ENCODE peak calls at places on chromosomes 7 and 10, in nine cellular contexts. K, T, B, V, I, Q, X, G and O are unnamed samples.

GRCh38 chr10:119207367-119207668 is at the start of gene GRK5:
- DNase-seq in T (peak), K (peak), Q (peak), V (peak), X (peak), I (peak), B (peak), G (peak), O (peak)

GRCh38 chr7:128755816-128756476 is 16.8 kb downstream of the CALU start:
- DNase-seq in V (no peak), B (no peak), G (peak), Q (no peak), I (no peak), X (no peak), K (no peak), T (no peak), O (peak)

GRCh38 chr10:23294638-23295247 is 49.9 kb downstream of the C10orf67 start:
- DNase-seq in K (no peak), B (no peak), G (no peak), Q (no peak), V (no peak), I (no peak), X (no peak), T (no peak), O (no peak)

GRCh38 chr7:40572810-40573470 is 438.1 kb downstream of the SUGCT start:
- DNase-seq in G (no peak), I (no peak), K (no peak), T (no peak), V (no peak), Q (no peak), X (no peak), B (no peak), O (no peak)

GRCh38 chr10:117667831-117668230 is 125.3 kb downstream of the EMX2 start:
- DNase-seq in I (no peak), X (no peak), Q (no peak), V (no peak), B (no peak), K (no peak), T (no peak), G (no peak), O (no peak)

GRCh38 chr10:26448706-26449435 is 10.7 kb downstream of the APBB1IP start:
- DNase-seq in X (no peak), T (no peak), G (no peak), I (no peak), K (no peak), B (peak), V (no peak), Q (no peak), O (no peak)

GRCh38 chr7:15783971-15784693 is 97.6 kb upstream of the MEOX2 start:
- DNase-seq in X (no peak), B (no peak), I (no peak), T (no peak), V (no peak), K (no peak), Q (no peak), G (no peak), O (no peak)

GRCh38 chr7:47383064-47383463 is 198.8 kb downstream of the TNS3 start:
- DNase-seq in G (no peak), K (no peak), I (no peak), Q (no peak), X (no peak), B (peak), T (no peak), V (peak), O (no peak)

GRCh38 chr7:18655969-18656761 is 160.6 kb downstream of the HDAC9 start:
- DNase-seq in T (no peak), B (no peak), K (no peak), V (no peak), G (no peak), Q (no peak), I (no peak), X (no peak), O (no peak)

GRCh38 chr10:21284301-21284700 is 241.2 kb downstream of the SKIDA1 start:
- DNase-seq in K (no peak), T (no peak), Q (no peak), B (no peak), V (no peak), I (no peak), X (no peak), G (no peak), O (no peak)

GRCh38 chr10:125149278-125150047 is 10.9 kb downstream of the CTBP2 start:
- DNase-seq in T (peak), V (peak), Q (peak), X (peak), B (peak), K (peak), G (peak), I (no peak), O (peak)

GRCh38 chr7:139035588-139036353 is at the start of gene ZC3HAV1L:
- DNase-seq in T (peak), B (peak), G (no peak), K (peak), X (peak), Q (no peak), V (peak), I (peak), O (peak)

GRCh38 chr10:49534670-49535381 is 4.1 kb downstream of the ERCC6 start:
- DNase-seq in Q (no peak), V (no peak), K (no peak), I (no peak), X (no peak), G (peak), T (no peak), B (no peak), O (no peak)

GRCh38 chr10:52949899-52950298 is 177.3 kb upstream of the MBL2 start:
- DNase-seq in Q (no peak), T (no peak), K (no peak), V (no peak), X (no peak), B (peak), G (no peak), I (no peak), O (no peak)

GRCh38 chr7:27661776-27662489 is 750 bp downstream of the HIBADH start:
- DNase-seq in Q (peak), I (peak), T (no peak), X (no peak), V (peak), B (peak), G (no peak), K (peak), O (peak)

GRCh38 chr10:49767752-49768151 is 5.6 kb upstream of the OGDHL start:
- DNase-seq in K (no peak), X (no peak), I (no peak), G (no peak), Q (no peak), B (no peak), T (no peak), V (no peak), O (no peak)

GRCh38 chr10:79146611-79147130 is 77.9 kb downstream of the ZMIZ1 start:
- DNase-seq in Q (peak), X (peak), K (peak), G (no peak), B (peak), V (peak), I (peak), T (no peak), O (no peak)

GRCh38 chr10:24821986-24822385 is 98.3 kb upstream of the ARHGAP21 start:
- DNase-seq in I (no peak), K (no peak), V (no peak), X (no peak), T (peak), G (no peak), Q (no peak), B (no peak), O (no peak)

GRCh38 chr10:70699063-70699658 is 26.9 kb downstream of the ADAMTS14 start:
- DNase-seq in B (no peak), T (no peak), V (no peak), X (no peak), I (no peak), G (no peak), K (no peak), Q (no peak), O (no peak)

GRCh38 chr7:135188298-135188984 is 17.9 kb upstream of the CYREN start:
- DNase-seq in V (peak), Q (no peak), B (no peak), T (no peak), I (no peak), K (no peak), G (no peak), X (no peak), O (no peak)

GRCh38 chr7:5689118-5689517 is 92.3 kb downstream of the RNF216 start:
- DNase-seq in V (no peak), I (no peak), B (no peak), K (no peak), X (no peak), Q (no peak), T (no peak), G (no peak), O (peak)

GRCh38 chr10:75014516-75015230 is 96.8 kb upstream of the SAMD8 start:
- DNase-seq in B (no peak), G (no peak), X (no peak), T (no peak), Q (no peak), V (no peak), I (no peak), K (no peak), O (no peak)

GRCh38 chr7:33744293-33744692 is 161.0 kb upstream of the BMPER start:
- DNase-seq in X (no peak), T (no peak), G (peak), B (no peak), K (no peak), Q (no peak), V (no peak), I (no peak), O (no peak)

GRCh38 chr10:43815486-43815885 is 166.8 kb upstream of the ZNF32 start:
- DNase-seq in I (no peak), B (no peak), X (no peak), T (no peak), G (no peak), V (no peak), Q (no peak), K (no peak), O (no peak)

GRCh38 chr10:45470098-45471012 is 96.3 kb downstream of the ALOX5 start:
- DNase-seq in G (no peak), Q (no peak), V (no peak), B (peak), T (no peak), X (no peak), I (peak), K (no peak), O (no peak)

GRCh38 chr7:142815099-142815498 is 39.8 kb upstream of the EPHB6 start:
- DNase-seq in K (no peak), Q (no peak), I (no peak), X (no peak), G (no peak), B (no peak), V (no peak), T (no peak), O (no peak)

GRCh38 chr7:114910787-114911186 is 11.1 kb upstream of the MDFIC start:
- DNase-seq in B (no peak), V (no peak), Q (no peak), K (no peak), I (no peak), X (no peak), T (no peak), G (no peak), O (no peak)

GRCh38 chr7:55827577-55827976 is 35.0 kb downstream of the SEPTIN14 start:
- DNase-seq in X (no peak), B (no peak), V (no peak), T (no peak), K (no peak), G (no peak), Q (no peak), I (no peak), O (no peak)

GRCh38 chr10:106705576-106706526 is 458.7 kb downstream of the SORCS1 start:
- DNase-seq in I (peak), G (peak), B (peak), K (peak), X (peak), T (no peak), V (peak), Q (peak), O (peak)

GRCh38 chr10:131641231-131641630 is 259.6 kb upstream of the PPP2R2D start:
- DNase-seq in X (no peak), I (no peak), K (no peak), G (no peak), T (no peak), V (no peak), Q (no peak), B (no peak), O (no peak)

GRCh38 chr7:102966450-102966849 is 53.6 kb downstream of the LRRC17 start:
- DNase-seq in X (no peak), Q (no peak), I (no peak), G (no peak), K (no peak), B (no peak), T (no peak), V (no peak), O (no peak)

GRCh38 chr10:116947838-116948529 is 57.0 kb downstream of the SHTN1 start:
- DNase-seq in T (peak), X (no peak), G (peak), I (no peak), K (no peak), V (no peak), Q (no peak), B (no peak), O (no peak)

GRCh38 chr7:31151849-31152248 is 99.7 kb downstream of the ADCYAP1R1 start:
- DNase-seq in I (no peak), Q (no peak), T (no peak), X (no peak), B (no peak), K (no peak), V (no peak), G (no peak), O (no peak)

GRCh38 chr10:101267776-101268175 is 38.5 kb upstream of the LBX1 start:
- DNase-seq in X (no peak), V (no peak), T (no peak), I (no peak), K (no peak), B (no peak), G (no peak), Q (no peak), O (no peak)

GRCh38 chr10:3077940-3078630 is 10.7 kb downstream of the PFKP start:
- DNase-seq in B (peak), K (no peak), G (no peak), Q (no peak), T (no peak), V (no peak), I (no peak), X (no peak), O (no peak)

GRCh38 chr10:98463976-98464754 is 17.4 kb upstream of the HPS1 start:
- DNase-seq in K (no peak), Q (no peak), X (no peak), T (no peak), B (no peak), G (no peak), V (no peak), I (no peak), O (no peak)
- TF ChIP-seq POLR2A in K (no peak), Q (no peak), X (no peak), T (no peak), B (no peak), G (no peak), V (no peak), I (no peak), O (no peak)

GRCh38 chr7:105014725-105015630 is 973 bp downstream of the KMT2E start:
- DNase-seq in K (peak), B (peak), Q (peak), I (peak), T (peak), G (no peak), X (peak), V (peak), O (peak)
- TF ChIP-seq POLR2A in K (peak), B (peak), Q (peak), I (peak), T (no peak), G (peak), X (peak), V (peak), O (peak)

DNA sequence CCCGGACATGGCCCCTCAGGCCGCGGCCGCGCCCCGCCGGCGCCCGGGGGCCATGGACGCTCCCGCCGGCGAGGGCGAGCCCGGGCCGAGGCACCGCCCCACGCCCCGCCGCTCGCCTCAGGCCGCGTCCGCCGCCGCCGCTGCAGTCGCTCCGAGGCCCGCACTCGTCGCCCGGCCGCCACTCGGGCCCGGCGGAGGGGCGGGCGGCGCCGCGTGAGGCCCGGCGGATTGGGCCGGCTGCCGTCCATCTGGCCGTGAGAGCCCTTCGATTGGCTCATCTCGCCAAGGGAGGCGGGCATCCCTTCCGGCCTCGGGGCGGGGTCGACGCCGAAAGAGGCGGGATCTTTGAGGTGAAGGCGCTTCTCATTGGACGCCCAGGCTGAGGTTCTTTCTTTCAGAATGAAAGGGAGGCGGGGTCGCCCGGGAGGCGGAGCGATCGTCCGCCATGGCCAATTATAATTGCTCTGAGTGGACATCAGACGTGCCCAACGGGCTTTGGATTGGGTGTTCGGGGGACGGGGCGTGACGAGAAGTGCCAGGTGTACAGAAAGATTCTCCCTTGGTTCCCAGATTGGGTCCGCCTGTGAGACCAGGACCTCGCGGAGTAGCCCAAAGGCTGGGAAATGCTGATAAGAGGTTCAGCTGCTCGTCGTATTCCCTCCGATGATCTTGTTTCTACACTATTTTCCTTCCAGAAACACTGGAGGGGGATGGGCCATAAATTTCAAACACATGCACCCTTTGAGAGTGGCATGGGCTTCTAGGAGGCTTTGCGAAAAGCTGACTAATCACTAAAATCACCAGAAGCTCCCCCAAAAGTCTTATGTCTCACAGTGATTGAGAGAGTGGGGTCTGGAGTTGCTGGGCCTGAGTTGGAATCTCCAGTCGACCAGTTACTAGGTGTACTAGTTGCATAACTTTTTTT is at the start of gene GNA12:
- DNase-seq in V (peak), X (peak), G (peak), I (peak), Q (peak), T (peak), B (peak), K (peak), O (peak)
- TF ChIP-seq POLR2A in V (peak), X (no peak), G (peak), I (peak), Q (no peak), T (peak), B (no peak), K (peak), O (peak)

DNA sequence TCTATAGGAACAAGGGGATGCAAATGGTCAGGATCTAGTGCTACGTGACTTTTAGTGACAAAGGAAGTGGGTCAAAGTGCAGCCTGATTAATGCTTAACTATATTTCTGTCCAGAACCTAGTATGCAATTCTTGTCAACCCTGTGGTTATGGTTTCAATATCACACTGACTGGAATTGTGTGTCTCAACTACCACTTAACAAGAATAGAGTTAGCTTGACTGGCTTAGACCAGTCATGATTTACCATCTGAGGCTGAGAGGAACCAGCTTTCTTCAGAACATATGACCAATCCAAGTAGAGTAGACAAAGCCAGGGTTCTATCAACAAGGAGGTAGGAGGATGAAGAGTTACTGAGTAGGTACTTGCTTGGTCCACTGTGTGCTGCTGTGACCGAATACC is 54.4 kb downstream of the MYPN start:
- DNase-seq in Q (no peak), V (no peak), X (no peak), T (no peak), K (no peak), I (no peak), G (no peak), B (no peak), O (no peak)
- TF ChIP-seq POLR2A in Q (no peak), V (no peak), X (no peak), T (no peak), K (no peak), I (no peak), G (no peak), B (no peak), O (no peak)

GRCh38 chr10:78042058-78042751 is 8.5 kb downstream of the RPS24 start:
- DNase-seq in T (no peak), K (no peak), B (no peak), X (no peak), I (no peak), G (no peak), V (peak), Q (no peak), O (no peak)

GRCh38 chr10:78044179-78044578 is 10.5 kb downstream of the RPS24 start:
- DNase-seq in Q (no peak), X (no peak), K (no peak), G (no peak), B (no peak), V (no peak), T (no peak), I (no peak), O (no peak)

GRCh38 chr10:78044699-78045098 is 11.0 kb downstream of the RPS24 start:
- DNase-seq in X (no peak), V (no peak), B (no peak), I (no peak), T (no peak), K (no peak), G (no peak), Q (no peak), O (no peak)

GRCh38 chr10:78041170-78042057 is 7.8 kb downstream of the RPS24 start:
- DNase-seq in V (no peak), Q (no peak), T (no peak), K (no peak), I (no peak), B (no peak), G (no peak), X (no peak), O (no peak)

GRCh38 chr10:78042752-78043104 is 9.1 kb downstream of the RPS24 start:
- DNase-seq in K (no peak), V (no peak), B (no peak), X (no peak), T (no peak), I (no peak), G (no peak), Q (no peak), O (no peak)
- TF ChIP-seq POLR2A in K (no peak), V (no peak), B (no peak), X (no peak), T (no peak), I (no peak), G (no peak), Q (no peak), O (no peak)

GRCh38 chr10:97896756-97897155 is 47.1 kb downstream of the GOLGA7B start:
- DNase-seq in K (no peak), V (no peak), T (no peak), B (no peak), I (no peak), Q (no peak), X (no peak), G (no peak), O (no peak)

GRCh38 chr10:97894092-97894491 is 44.4 kb downstream of the GOLGA7B start:
- DNase-seq in Q (no peak), B (no peak), K (no peak), G (no peak), X (no peak), V (no peak), T (no peak), I (no peak), O (no peak)

GRCh38 chr10:97895084-97895483 is 45.4 kb downstream of the GOLGA7B start:
- DNase-seq in G (no peak), I (no peak), V (no peak), Q (no peak), B (no peak), K (no peak), T (no peak), X (no peak), O (no peak)

GRCh38 chr10:97898429-97898828 is 48.8 kb downstream of the GOLGA7B start:
- DNase-seq in T (no peak), Q (no peak), X (no peak), G (no peak), B (no peak), V (no peak), I (no peak), K (no peak), O (no peak)

GRCh38 chr10:97895915-97896314 is 46.3 kb downstream of the GOLGA7B start:
- DNase-seq in V (no peak), T (no peak), Q (no peak), G (no peak), X (no peak), B (no peak), I (no peak), K (no peak), O (no peak)
- TF ChIP-seq POLR2A in V (no peak), T (no peak), Q (no peak), G (no peak), X (no peak), B (no peak), I (no peak), K (no peak), O (no peak)

GRCh38 chr7:151232272-151233110 is at the start of gene CHPF2:
- DNase-seq in T (peak), X (peak), G (peak), V (peak), I (peak), K (peak), B (peak), Q (peak), O (peak)
- TF ChIP-seq POLR2A in T (peak), X (peak), G (peak), V (peak), I (peak), K (peak), B (peak), Q (peak), O (peak)

GRCh38 chr10:97713351-97713827 is at the start of gene MARVELD1:
- DNase-seq in V (peak), G (peak), I (peak), X (peak), T (peak), Q (peak), B (peak), K (peak), O (peak)
- TF ChIP-seq POLR2A in V (no peak), G (peak), I (no peak), X (peak), T (peak), Q (peak), B (peak), K (no peak), O (no peak)

GRCh38 chr10:54622017-54622416 is 179.0 kb downstream of the PCDH15 start:
- DNase-seq in B (no peak), G (no peak), X (no peak), K (no peak), Q (no peak), I (no peak), T (no peak), V (no peak), O (no peak)
- TF ChIP-seq POLR2A in B (no peak), G (no peak), X (no peak), K (no peak), Q (no peak), I (no peak), T (no peak), V (no peak), O (no peak)